ENCODE peak calls at places on chromosomes 7 and 10, in five cellular contexts. G, Z, Q, R and E are unnamed samples.

GRCh38 chr10:48880016-48880705 is 59.5 kb downstream of the LRRC18 start:
- DNase-seq in G (no peak), Z (no peak), Q (no peak), R (no peak), E (no peak)

GRCh38 chr10:484441-484924 is 205.0 kb downstream of the DIP2C start:
- DNase-seq in G (peak; percentile 33), Z (no peak), Q (no peak), R (peak; percentile 33), E (no peak)

GRCh38 chr7:96952974-96953391 is 52.4 kb upstream of the DLX6 start:
- DNase-seq in G (no peak), Z (no peak), Q (no peak), R (peak; percentile 66), E (no peak)

GRCh38 chr10:16565604-16566003 is 43.9 kb upstream of the C1QL3 start:
- DNase-seq in G (no peak), Z (no peak), Q (no peak), R (peak; percentile 45), E (no peak)

GRCh38 chr10:77532068-77532467 is 105.5 kb downstream of the KCNMA1 start:
- DNase-seq in G (no peak), Z (no peak), Q (no peak), R (peak; percentile 79), E (no peak)

GRCh38 chr7:101754432-101755159 is 62.8 kb upstream of the CUX1 start:
- DNase-seq in G (no peak), Z (peak; percentile 25), Q (no peak), R (peak; percentile 59), E (no peak)

GRCh38 chr7:43522406-43523156 is 60.3 kb upstream of the STK17A start:
- DNase-seq in G (no peak), Z (no peak), Q (no peak), R (peak; percentile 26), E (no peak)

GRCh38 chr10:132489704-132490534 is 47.7 kb upstream of the INPP5A start:
- DNase-seq in G (no peak), Z (peak; percentile 10), Q (no peak), R (no peak), E (no peak)

GRCh38 chr7:82319674-82320118 is 123.9 kb downstream of the CACNA2D1 start:
- DNase-seq in G (peak; percentile 89), Z (peak; percentile 69), Q (no peak), R (peak; percentile 80), E (peak; percentile 43)

GRCh38 chr10:74081192-74081803 is 69.3 kb downstream of the AP3M1 start:
- DNase-seq in G (peak; percentile 24), Z (peak; percentile 42), Q (no peak), R (peak; percentile 74), E (peak; percentile 41)

GRCh38 chr10:27959093-27959715 is 39.7 kb downstream of the ODAD2 start:
- DNase-seq in G (no peak), Z (no peak), Q (no peak), R (no peak), E (no peak)

GRCh38 chr10:124875596-124875995 is 66.3 kb upstream of the ZRANB1 start:
- DNase-seq in G (no peak), Z (no peak), Q (no peak), R (peak; percentile 57), E (no peak)

GRCh38 chr10:111522551-111522950 is 445.7 kb downstream of the ADRA2A start:
- DNase-seq in G (no peak), Z (no peak), Q (no peak), R (no peak), E (no peak)

GRCh38 chr7:10780400-10780747 is 193.3 kb upstream of the PHF14 start:
- DNase-seq in G (no peak), Z (no peak), Q (no peak), R (no peak), E (no peak)

GRCh38 chr10:8778713-8779112 is 724.2 kb downstream of the GATA3 start:
- DNase-seq in G (no peak), Z (no peak), Q (no peak), R (no peak), E (no peak)

GRCh38 chr7:149226840-149227494 is 12.5 kb upstream of the ZNF212 start:
- DNase-seq in G (no peak), Z (no peak), Q (no peak), R (peak; percentile 32), E (no peak)

GRCh38 chr10:112182808-112183328 is 697 bp downstream of the GPAM start:
- DNase-seq in G (no peak), Z (no peak), Q (no peak), R (no peak), E (no peak)

GRCh38 chr10:11679946-11680345 is 62.2 kb upstream of the ECHDC3 start:
- DNase-seq in G (no peak), Z (no peak), Q (no peak), R (no peak), E (no peak)

GRCh38 chr10:51030480-51030879 is 43.8 kb upstream of the PRKG1 start:
- DNase-seq in G (no peak), Z (no peak), Q (no peak), R (no peak), E (no peak)

GRCh38 chr7:56447864-56448693 is 331.9 kb upstream of the NUPR2 start:
- DNase-seq in G (no peak), Z (peak; percentile 48), Q (no peak), R (no peak), E (no peak)

GRCh38 chr10:132865851-132866600 is 76.3 kb downstream of the CFAP46 start:
- DNase-seq in G (no peak), Z (no peak), Q (peak; percentile 6), R (no peak), E (no peak)

GRCh38 chr7:50287121-50287520 is 17.4 kb upstream of the IKZF1 start:
- DNase-seq in G (no peak), Z (no peak), Q (no peak), R (no peak), E (no peak)

GRCh38 chr7:54632696-54633095 is 90.5 kb downstream of the VSTM2A start:
- DNase-seq in G (no peak), Z (no peak), Q (no peak), R (no peak), E (no peak)

GRCh38 chr7:23713285-23714235 is 3.5 kb downstream of the STK31 start:
- DNase-seq in G (no peak), Z (no peak), Q (no peak), R (peak; percentile 90), E (no peak)

GRCh38 chr10:72276013-72276387 is 2.3 kb downstream of the DDIT4 start:
- DNase-seq in G (peak; percentile 72), Z (no peak), Q (no peak), R (peak; percentile 56), E (no peak)

GRCh38 chr7:159096736-159097581 is 47.7 kb downstream of the VIPR2 start:
- DNase-seq in G (no peak), Z (no peak), Q (no peak), R (no peak), E (no peak)

GRCh38 chr7:95250591-95250990 is 73.7 kb downstream of the PON1 start:
- DNase-seq in G (no peak), Z (no peak), Q (no peak), R (no peak), E (peak; percentile 24)

GRCh38 chr7:19552576-19552975 is 156.3 kb downstream of the POLR1F start:
- DNase-seq in G (no peak), Z (no peak), Q (no peak), R (peak; percentile 32), E (no peak)

GRCh38 chr7:74569501-74570075 is 87.9 kb upstream of the GTF2I start:
- DNase-seq in G (no peak), Z (no peak), Q (no peak), R (no peak), E (no peak)

DNA sequence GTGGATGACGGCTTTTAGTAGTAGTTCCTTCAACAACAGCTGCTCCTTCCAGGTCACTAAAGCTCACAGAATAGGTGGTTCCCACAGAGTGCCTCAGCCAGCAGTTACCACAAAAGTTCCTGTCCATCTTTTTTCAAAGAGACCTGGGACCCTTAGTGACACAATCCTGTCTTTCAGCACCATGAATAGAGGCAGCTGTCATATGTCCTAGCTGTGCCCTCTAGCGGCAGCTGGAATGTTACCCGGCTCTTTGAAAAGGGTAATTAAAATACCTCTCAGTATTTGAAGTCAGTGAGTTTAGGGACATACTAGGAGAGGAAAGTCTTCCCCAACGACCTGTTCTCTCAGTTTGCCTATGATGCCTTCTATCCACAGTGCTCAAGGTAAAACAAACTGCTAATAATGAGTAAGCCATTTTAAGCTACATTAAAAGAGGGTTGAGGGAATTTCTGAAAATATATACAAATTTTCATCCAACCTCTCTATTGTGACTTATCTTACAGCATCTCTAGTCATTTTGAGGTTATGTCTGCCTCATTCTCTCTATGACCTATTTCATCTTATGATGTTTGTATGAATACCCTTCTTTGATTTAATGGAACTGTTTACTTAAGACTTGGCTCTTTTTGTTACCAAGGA is 290.8 kb downstream of the NXPH1 start:
- DNase-seq in G (peak; percentile 55), Z (no peak), Q (peak; percentile 36), R (peak; percentile 10), E (peak; percentile 69)
- TF ChIP-seq CTCF in G (peak; percentile 60), Z (no peak), Q (peak; percentile 87), R (peak; percentile 26), E (peak; percentile 82)

GRCh38 chr10:43229208-43230061 is 37.4 kb downstream of the RASGEF1A start:
- DNase-seq in G (peak; percentile 27), Z (peak; percentile 10), Q (peak; percentile 38), R (no peak), E (peak; percentile 45)
- TF ChIP-seq CTCF in G (no peak), Z (no peak), Q (peak; percentile 27), R (no peak), E (no peak)

GRCh38 chr7:122886357-122887081 is at the start of gene CADPS2:
- DNase-seq in G (peak; percentile 89), Z (peak; percentile 89), Q (peak; percentile 68), R (peak; percentile 94), E (peak; percentile 66)
- TF ChIP-seq CTCF in G (peak; percentile 45), Z (peak; percentile 51), Q (peak; percentile 22), R (peak; percentile 47), E (no peak)

DNA sequence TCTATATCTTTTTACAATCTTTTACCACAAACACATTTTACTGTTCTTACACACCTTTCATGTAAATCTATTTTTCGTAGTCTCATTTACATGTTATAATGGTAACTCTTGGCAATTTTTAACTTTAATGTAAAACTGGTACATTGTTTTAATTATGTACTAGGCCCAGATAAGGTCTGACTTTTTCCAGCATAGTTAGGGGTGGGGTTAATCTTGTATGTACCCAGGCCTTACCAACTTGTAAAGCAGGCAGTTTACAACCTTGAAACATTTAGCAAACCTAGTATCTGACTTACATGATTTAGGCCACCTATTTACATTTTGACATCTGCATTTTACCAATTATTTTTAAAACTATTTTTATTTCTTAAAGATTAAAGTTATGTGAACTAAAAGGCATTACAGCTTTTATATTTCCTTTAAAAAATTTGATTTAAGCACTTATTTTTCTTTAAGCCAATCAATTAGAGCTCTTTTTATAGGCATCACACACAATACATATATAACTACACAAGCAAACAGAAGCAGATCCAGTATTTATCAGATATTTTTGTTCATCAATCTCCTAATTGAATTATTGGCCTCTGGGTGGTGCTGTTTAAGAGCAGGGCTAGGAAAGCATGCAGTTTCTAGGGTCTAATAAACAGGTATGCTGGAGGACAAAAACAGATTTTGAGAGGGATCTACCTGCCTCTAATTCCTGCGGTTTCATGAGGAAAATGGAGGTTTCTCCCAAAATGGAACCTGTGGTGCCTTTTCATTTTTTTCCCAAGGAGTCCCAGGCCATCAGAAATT is 19.7 kb upstream of the CROT start:
- DNase-seq in G (no peak), Z (no peak), Q (no peak), R (no peak), E (no peak)
- TF ChIP-seq CTCF in G (no peak), Z (no peak), Q (no peak), R (no peak), E (no peak)

DNA sequence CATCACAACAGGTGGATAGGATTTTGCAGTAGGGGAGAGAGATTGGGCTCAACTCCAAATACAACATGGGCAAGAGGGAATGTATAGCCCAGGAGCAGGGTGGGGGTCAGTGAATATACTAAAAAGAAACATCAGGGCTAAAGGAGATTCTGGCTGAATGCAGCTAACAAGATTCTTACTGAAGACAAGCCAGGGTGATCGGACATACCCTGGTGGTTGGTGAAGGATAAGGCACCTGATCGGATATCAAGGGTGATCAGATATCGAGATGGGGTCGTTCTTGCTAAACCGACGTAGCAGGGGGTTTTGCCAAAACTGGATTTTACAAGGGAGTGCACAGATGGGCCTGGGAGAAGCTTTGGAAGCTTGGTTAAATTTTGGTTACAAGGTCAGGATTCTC is 34.4 kb downstream of the WIPF3 start:
- DNase-seq in G (no peak), Z (no peak), Q (no peak), R (no peak), E (no peak)
- TF ChIP-seq CTCF in G (no peak), Z (no peak), Q (no peak), R (no peak), E (no peak)